ENCODE peak calls at places on chromosomes 16 and 17, in nine cellular contexts. G, E, L, N, W, F, B, J and Q are unnamed samples.

GRCh38 chr16:86965840-86966239 is 351.4 kb downstream of the C16orf95 start:
- DNase-seq in L (no peak), E (no peak), W (no peak), B (no peak), F (no peak), G (no peak), N (no peak), J (peak; percentile 27), Q (no peak)

GRCh38 chr17:8608001-8608400 is 22.5 kb downstream of the MYH10 start:
- DNase-seq in J (no peak), B (peak; percentile 39), F (no peak), E (no peak), L (no peak), G (no peak), N (no peak), W (no peak), Q (no peak)

GRCh38 chr16:73058221-73058615 is 10.3 kb upstream of the ZFHX3 start:
- DNase-seq in J (peak; percentile 52), E (no peak), N (peak; percentile 22), G (peak; percentile 66), L (no peak), B (peak; percentile 58), F (peak; percentile 63), W (peak; percentile 54), Q (peak; percentile 32)

GRCh38 chr16:58306327-58306726 is 11.5 kb upstream of the PRSS54 start:
- DNase-seq in B (no peak), E (peak; percentile 32), W (peak; percentile 7), L (peak; percentile 28), G (peak; percentile 22), F (peak; percentile 30), J (no peak), N (peak; percentile 43), Q (peak; percentile 20)

GRCh38 chr16:89188064-89188441 is 12.3 kb downstream of the SLC22A31 start:
- DNase-seq in W (no peak), E (no peak), L (no peak), N (no peak), J (peak; percentile 11), G (no peak), F (no peak), B (no peak), Q (no peak)

GRCh38 chr17:3887811-3888210 is 5.0 kb downstream of the CAMKK1 start:
- DNase-seq in W (peak; percentile 37), J (no peak), F (no peak), L (no peak), E (no peak), B (no peak), G (no peak), N (no peak), Q (no peak)

GRCh38 chr17:17896746-17897145 is 60.0 kb upstream of the SREBF1 start:
- DNase-seq in B (no peak), L (no peak), E (no peak), G (no peak), N (no peak), F (no peak), W (no peak), J (no peak), Q (no peak)

GRCh38 chr16:16071631-16072244 is 122.3 kb downstream of the ABCC1 start:
- DNase-seq in F (no peak), B (peak; percentile 13), L (no peak), G (no peak), J (peak; percentile 81), E (no peak), W (no peak), N (no peak), Q (peak; percentile 48)